ENCODE peak calls at places on chromosomes 4 and X, in five cellular contexts. One of them, this sample, is unnamed.

GRCh38 chr4:22679518-22679897 is 13.2 kb upstream of the GBA3 start:
- DNase-seq in WTC11: no peak
- DNase-seq in MM.1S: no peak
- DNase-seq in spleen: no peak
- DNase-seq in fibroblast of mammary gland: no peak
- DNase-seq in this sample: no peak

GRCh38 chr4:181959121-181959520 is 284.1 kb upstream of the TENM3 start:
- DNase-seq in WTC11: no peak
- DNase-seq in MM.1S: no peak
- DNase-seq in spleen: no peak
- DNase-seq in fibroblast of mammary gland: peak
- DNase-seq in this sample: no peak

GRCh38 chr4:165656829-165657467 is 216.1 kb upstream of the TLL1 start:
- DNase-seq in spleen: no peak
- DNase-seq in WTC11: no peak
- DNase-seq in fibroblast of mammary gland: no peak
- DNase-seq in MM.1S: no peak
- DNase-seq in this sample: no peak

GRCh38 chr4:73777612-73778011 is 37.2 kb downstream of the CXCL8 start:
- DNase-seq in MM.1S: no peak
- DNase-seq in WTC11: no peak
- DNase-seq in fibroblast of mammary gland: peak
- DNase-seq in spleen: no peak
- DNase-seq in this sample: no peak

GRCh38 chrX:46642145-46642544 is 68.6 kb downstream of the CHST7 start:
- DNase-seq in WTC11: no peak
- DNase-seq in MM.1S: peak
- DNase-seq in spleen: no peak
- DNase-seq in fibroblast of mammary gland: peak
- DNase-seq in this sample: no peak

GRCh38 chr4:109486007-109486406 is 52.4 kb downstream of the SEC24B start:
- DNase-seq in spleen: no peak
- DNase-seq in MM.1S: no peak
- DNase-seq in WTC11: no peak
- DNase-seq in fibroblast of mammary gland: no peak
- DNase-seq in this sample: no peak

GRCh38 chrX:43349363-43349762 is 306.7 kb upstream of the MAOA start:
- DNase-seq in spleen: peak
- DNase-seq in MM.1S: peak
- DNase-seq in WTC11: peak
- DNase-seq in fibroblast of mammary gland: peak
- DNase-seq in this sample: peak

GRCh38 chr4:74109894-74110605 is 11.1 kb upstream of the CXCL2 start:
- DNase-seq in fibroblast of mammary gland: peak
- DNase-seq in spleen: no peak
- DNase-seq in WTC11: no peak
- DNase-seq in MM.1S: no peak
- DNase-seq in this sample: no peak

GRCh38 chr4:57190651-57191481 is 80.7 kb upstream of the IGFBP7 start:
- DNase-seq in WTC11: peak
- DNase-seq in MM.1S: peak
- DNase-seq in spleen: no peak
- DNase-seq in fibroblast of mammary gland: peak
- DNase-seq in this sample: peak

GRCh38 chrX:134144231-134144630 is 92.8 kb upstream of the CCDC160 start:
- DNase-seq in fibroblast of mammary gland: peak
- DNase-seq in MM.1S: peak
- DNase-seq in WTC11: no peak
- DNase-seq in spleen: no peak
- DNase-seq in this sample: peak

GRCh38 chrX:138897621-138898492 is 186.3 kb upstream of the FGF13 start:
- DNase-seq in fibroblast of mammary gland: peak
- DNase-seq in spleen: no peak
- DNase-seq in MM.1S: no peak
- DNase-seq in WTC11: no peak
- DNase-seq in this sample: no peak

GRCh38 chr4:118351851-118352827 is 664 bp downstream of the PRSS12 start:
- DNase-seq in fibroblast of mammary gland: peak
- DNase-seq in WTC11: peak
- DNase-seq in MM.1S: no peak
- DNase-seq in spleen: peak
- DNase-seq in this sample: peak

GRCh38 chr4:105569014-105569850 is 16.8 kb downstream of the ARHGEF38 start:
- DNase-seq in MM.1S: no peak
- DNase-seq in fibroblast of mammary gland: no peak
- DNase-seq in spleen: no peak
- DNase-seq in WTC11: no peak
- DNase-seq in this sample: no peak

GRCh38 chr4:180422989-180423766 is 1820.0 kb upstream of the TENM3 start:
- DNase-seq in fibroblast of mammary gland: no peak
- DNase-seq in spleen: no peak
- DNase-seq in WTC11: no peak
- DNase-seq in MM.1S: no peak
- DNase-seq in this sample: no peak

GRCh38 chr4:14967982-14968381 is 34.3 kb upstream of the CPEB2 start:
- DNase-seq in spleen: no peak
- DNase-seq in MM.1S: no peak
- DNase-seq in WTC11: no peak
- DNase-seq in fibroblast of mammary gland: peak
- DNase-seq in this sample: no peak

GRCh38 chr4:3801931-3802550 is 35.9 kb downstream of the ADRA2C start:
- DNase-seq in WTC11: no peak
- DNase-seq in MM.1S: no peak
- DNase-seq in fibroblast of mammary gland: no peak
- DNase-seq in spleen: peak
- DNase-seq in this sample: no peak

GRCh38 chr4:732480-732879 is 26.8 kb downstream of the PCGF3 start:
- DNase-seq in fibroblast of mammary gland: no peak
- DNase-seq in MM.1S: no peak
- DNase-seq in spleen: no peak
- DNase-seq in WTC11: no peak
- DNase-seq in this sample: no peak

GRCh38 chr4:26489101-26489669 is 1.1 kb downstream of the CCKAR start:
- DNase-seq in spleen: no peak
- DNase-seq in WTC11: no peak
- DNase-seq in fibroblast of mammary gland: no peak
- DNase-seq in MM.1S: no peak
- DNase-seq in this sample: no peak

GRCh38 chr4:167041524-167041923 is 192.8 kb downstream of the SPOCK3 start:
- DNase-seq in spleen: no peak
- DNase-seq in MM.1S: no peak
- DNase-seq in fibroblast of mammary gland: no peak
- DNase-seq in WTC11: no peak
- DNase-seq in this sample: no peak

GRCh38 chr4:108166038-108166437 is 2.7 kb downstream of the LEF1 start:
- DNase-seq in fibroblast of mammary gland: no peak
- DNase-seq in MM.1S: peak
- DNase-seq in spleen: no peak
- DNase-seq in WTC11: no peak
- DNase-seq in this sample: no peak

GRCh38 chrX:153381684-153382532 is 19.2 kb downstream of the PNMA6E start:
- DNase-seq in fibroblast of mammary gland: peak
- DNase-seq in MM.1S: no peak
- DNase-seq in spleen: no peak
- DNase-seq in WTC11: no peak
- DNase-seq in this sample: no peak

GRCh38 chr4:134027931-134028330 is 173.7 kb downstream of the PABPC4L start:
- DNase-seq in fibroblast of mammary gland: peak
- DNase-seq in spleen: no peak
- DNase-seq in WTC11: no peak
- DNase-seq in MM.1S: peak
- DNase-seq in this sample: no peak

GRCh38 chrX:68841251-68842049 is 12.6 kb downstream of the EFNB1 start:
- DNase-seq in MM.1S: no peak
- DNase-seq in fibroblast of mammary gland: no peak
- DNase-seq in spleen: no peak
- DNase-seq in WTC11: no peak
- DNase-seq in this sample: no peak

GRCh38 chr4:148632476-148632875 is 190.3 kb upstream of the NR3C2 start:
- DNase-seq in WTC11: no peak
- DNase-seq in fibroblast of mammary gland: no peak
- DNase-seq in MM.1S: no peak
- DNase-seq in spleen: no peak
- DNase-seq in this sample: no peak

GRCh38 chr4:48967626-48968025 is 18.4 kb upstream of the CWH43 start:
- DNase-seq in MM.1S: no peak
- DNase-seq in fibroblast of mammary gland: peak
- DNase-seq in spleen: no peak
- DNase-seq in WTC11: peak
- DNase-seq in this sample: no peak

GRCh38 chr4:63063765-63064164 is 1345.5 kb downstream of the TECRL start:
- DNase-seq in MM.1S: no peak
- DNase-seq in WTC11: no peak
- DNase-seq in fibroblast of mammary gland: no peak
- DNase-seq in spleen: no peak
- DNase-seq in this sample: no peak

GRCh38 chr4:102620697-102621497 is 119.7 kb downstream of the NFKB1 start:
- DNase-seq in fibroblast of mammary gland: peak
- DNase-seq in WTC11: no peak
- DNase-seq in spleen: no peak
- DNase-seq in MM.1S: peak
- DNase-seq in this sample: peak

GRCh38 chr4:102625232-102625930 is 124.2 kb downstream of the NFKB1 start:
- DNase-seq in MM.1S: peak
- DNase-seq in fibroblast of mammary gland: peak
- DNase-seq in spleen: peak
- DNase-seq in WTC11: peak
- DNase-seq in this sample: peak

GRCh38 chr4:102627831-102628523 is 126.8 kb downstream of the NFKB1 start:
- DNase-seq in fibroblast of mammary gland: peak
- DNase-seq in WTC11: no peak
- DNase-seq in MM.1S: no peak
- DNase-seq in spleen: no peak
- DNase-seq in this sample: peak

GRCh38 chr4:102623622-102624021 is 122.5 kb downstream of the NFKB1 start:
- DNase-seq in fibroblast of mammary gland: peak
- DNase-seq in WTC11: peak
- DNase-seq in spleen: no peak
- DNase-seq in MM.1S: no peak
- DNase-seq in this sample: no peak
- TF ChIP-seq CTCF in fibroblast of mammary gland: peak
- TF ChIP-seq CTCF in WTC11: no peak
- TF ChIP-seq CTCF in spleen: no peak
- TF ChIP-seq CTCF in MM.1S: no peak
- TF ChIP-seq CTCF in this sample: peak

DNA sequence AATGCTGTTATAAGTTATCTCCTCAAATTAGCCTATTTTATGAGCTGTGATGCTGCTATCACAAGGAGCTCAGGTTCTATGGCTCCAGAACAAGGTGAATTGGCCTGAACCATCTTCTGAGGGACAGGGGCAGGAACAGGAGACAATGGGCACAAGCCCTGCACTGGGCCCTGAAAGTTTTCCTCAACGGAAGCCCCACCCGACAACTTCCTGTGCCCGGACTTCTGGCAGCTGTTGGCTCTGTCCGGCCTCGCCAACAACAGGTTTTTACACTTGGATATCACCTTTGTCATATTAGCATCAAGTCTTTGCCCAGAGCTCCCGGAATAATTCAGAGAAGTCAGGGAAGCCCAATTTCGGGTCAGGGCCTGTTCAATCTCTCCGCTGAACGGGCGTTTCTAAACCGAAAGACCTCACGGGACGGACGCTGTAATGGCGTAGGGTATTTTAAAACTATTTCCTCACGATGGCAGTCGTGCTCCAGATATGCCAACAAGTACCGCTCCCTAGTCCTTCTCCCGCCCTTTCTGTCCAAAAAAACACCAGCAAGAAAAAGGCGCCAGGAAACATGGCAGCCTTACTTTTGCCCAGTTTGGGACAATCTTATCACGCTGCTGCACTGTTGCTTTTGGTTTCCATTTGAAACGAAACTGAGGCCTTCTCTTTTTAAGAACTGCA is 201.0 kb upstream of the STK26 start:
- DNase-seq in WTC11: no peak
- DNase-seq in MM.1S: peak
- DNase-seq in spleen: peak
- DNase-seq in fibroblast of mammary gland: peak
- DNase-seq in this sample: peak
- TF ChIP-seq CTCF in WTC11: no peak
- TF ChIP-seq CTCF in MM.1S: peak
- TF ChIP-seq CTCF in spleen: no peak
- TF ChIP-seq CTCF in fibroblast of mammary gland: peak
- TF ChIP-seq CTCF in this sample: peak

GRCh38 chr4:47664051-47664826 is 173.6 kb downstream of the CORIN start:
- DNase-seq in MM.1S: no peak
- DNase-seq in WTC11: no peak
- DNase-seq in fibroblast of mammary gland: no peak
- DNase-seq in spleen: no peak
- DNase-seq in this sample: no peak

GRCh38 chr4:47667552-47667951 is 170.3 kb downstream of the CORIN start:
- DNase-seq in MM.1S: no peak
- DNase-seq in WTC11: no peak
- DNase-seq in fibroblast of mammary gland: no peak
- DNase-seq in spleen: no peak
- DNase-seq in this sample: no peak

GRCh38 chr4:47668810-47669408 is 169.0 kb downstream of the CORIN start:
- DNase-seq in fibroblast of mammary gland: peak
- DNase-seq in WTC11: no peak
- DNase-seq in spleen: no peak
- DNase-seq in MM.1S: peak
- DNase-seq in this sample: peak

GRCh38 chr4:47668256-47668655 is 169.6 kb downstream of the CORIN start:
- DNase-seq in fibroblast of mammary gland: no peak
- DNase-seq in spleen: no peak
- DNase-seq in WTC11: no peak
- DNase-seq in MM.1S: no peak
- DNase-seq in this sample: no peak

DNA sequence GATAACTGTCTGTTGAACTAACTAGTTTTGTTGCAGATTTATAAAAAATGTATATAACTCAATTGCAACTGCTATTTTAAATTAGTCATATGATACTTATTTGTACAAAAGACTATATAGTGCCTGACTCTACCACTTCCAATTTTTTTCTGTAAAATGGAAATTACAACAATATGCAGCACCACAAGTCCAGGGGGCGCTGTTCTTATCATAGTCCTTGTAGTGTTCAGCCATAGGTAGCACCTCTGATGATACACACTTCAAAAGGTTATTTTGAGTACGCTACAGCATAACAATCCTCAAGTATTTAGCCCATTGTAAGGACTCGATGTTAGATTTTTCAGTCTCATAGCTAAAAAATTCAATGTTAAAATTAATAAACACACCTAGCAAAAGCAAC is 174.9 kb downstream of the CORIN start:
- DNase-seq in MM.1S: peak
- DNase-seq in WTC11: peak
- DNase-seq in spleen: no peak
- DNase-seq in fibroblast of mammary gland: no peak
- DNase-seq in this sample: no peak
- TF ChIP-seq CTCF in MM.1S: peak
- TF ChIP-seq CTCF in WTC11: peak
- TF ChIP-seq CTCF in spleen: no peak
- TF ChIP-seq CTCF in fibroblast of mammary gland: peak
- TF ChIP-seq CTCF in this sample: peak

DNA sequence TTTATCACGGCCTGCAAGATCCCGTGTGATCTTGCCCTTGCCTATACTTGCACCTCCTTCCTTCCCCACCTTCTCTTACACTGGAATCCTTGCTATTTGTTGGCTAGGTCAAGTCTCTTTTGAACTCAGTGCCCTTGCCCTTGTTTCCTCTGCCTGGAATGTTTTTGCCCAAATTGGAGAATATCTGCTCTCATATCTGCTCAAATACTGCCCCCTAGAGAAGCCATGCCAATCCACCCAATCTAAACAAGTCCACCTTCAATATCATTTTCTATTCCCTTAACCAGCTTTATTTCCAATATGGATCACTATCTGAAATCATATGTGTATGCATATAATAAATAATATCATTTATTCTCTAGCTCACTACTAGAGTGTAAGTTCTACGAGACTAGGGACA is 1044.2 kb upstream of the FTHL17 start:
- DNase-seq in fibroblast of mammary gland: no peak
- DNase-seq in MM.1S: no peak
- DNase-seq in WTC11: no peak
- DNase-seq in spleen: no peak
- DNase-seq in this sample: no peak
- TF ChIP-seq CTCF in fibroblast of mammary gland: no peak
- TF ChIP-seq CTCF in MM.1S: no peak
- TF ChIP-seq CTCF in WTC11: no peak
- TF ChIP-seq CTCF in spleen: no peak
- TF ChIP-seq CTCF in this sample: no peak